ENCODE peak calls at places on chromosomes 4 and X, in four cellular contexts. C is endothelial cell, Q is Peyer's patch, S is NB4. M is an unnamed sample.

GRCh38 chr4:86556791-86557415 is 37.2 kb upstream of the PTPN13 start:
- DNase-seq in C (no peak), Q (no peak), S (peak; percentile 71), M (no peak)

GRCh38 chr4:127965062-127965802 is at the start of the genes ABHD18 and MFSD8:
- DNase-seq in C (peak; percentile 98), Q (peak; percentile 100), S (peak; percentile 98), M (peak; percentile 95)

GRCh38 chr4:26792639-26793038 is 68.0 kb upstream of the STIM2 start:
- DNase-seq in C (no peak), Q (no peak), S (no peak), M (no peak)

GRCh38 chr4:73751166-73751565 is 10.8 kb downstream of the CXCL8 start:
- DNase-seq in C (no peak), Q (no peak), S (no peak), M (no peak)

GRCh38 chrX:12955882-12956703 is 18.8 kb upstream of the TMSB4X start:
- DNase-seq in C (no peak), Q (no peak), S (peak; percentile 98), M (peak; percentile 64)

GRCh38 chrX:41167888-41168287 is 82.6 kb downstream of the USP9X start:
- DNase-seq in C (no peak), Q (no peak), S (peak; percentile 11), M (no peak)

GRCh38 chr4:66855956-66856355 is 689.3 kb downstream of the CENPC start:
- DNase-seq in C (no peak), Q (no peak), S (no peak), M (no peak)

GRCh38 chrX:10579018-10579752 is 41.2 kb downstream of the MID1 start:
- DNase-seq in C (no peak), Q (no peak), S (no peak), M (no peak)

GRCh38 chr4:86117781-86118302 is 242.0 kb downstream of the MAPK10 start:
- DNase-seq in C (no peak), Q (no peak), S (no peak), M (no peak)

GRCh38 chrX:134975516-134975915 is 15.3 kb upstream of the SMIM10 start:
- DNase-seq in C (no peak), Q (no peak), S (no peak), M (no peak)

GRCh38 chr4:105166066-105166465 is 19.4 kb downstream of the TET2 start:
- DNase-seq in C (no peak), Q (no peak), S (no peak), M (no peak)

GRCh38 chrX:110322603-110323002 is 4.7 kb upstream of the AMMECR1 start:
- DNase-seq in C (no peak), Q (no peak), S (no peak), M (no peak)

GRCh38 chrX:151641564-151641963 is 53.7 kb upstream of the PRRG3 start:
- DNase-seq in C (no peak), Q (no peak), S (no peak), M (no peak)

GRCh38 chr4:27276322-27277073 is 415.9 kb downstream of the STIM2 start:
- DNase-seq in C (no peak), Q (no peak), S (no peak), M (no peak)

GRCh38 chrX:122866527-122866926 is 317.6 kb upstream of the GRIA3 start:
- DNase-seq in C (no peak), Q (no peak), S (peak; percentile 5), M (no peak)

GRCh38 chr4:132284910-132285426 is 864.1 kb upstream of the PCDH10 start:
- DNase-seq in C (no peak), Q (no peak), S (peak; percentile 8), M (no peak)

GRCh38 chr4:32775049-32775448 is 2054.9 kb downstream of the PCDH7 start:
- DNase-seq in C (no peak), Q (no peak), S (peak; percentile 58), M (no peak)

GRCh38 chrX:109393859-109394258 is 88.0 kb downstream of the GUCY2F start:
- DNase-seq in C (no peak), Q (no peak), S (peak; percentile 47), M (no peak)

GRCh38 chr4:108345862-108346530 is 177.3 kb upstream of the LEF1 start:
- DNase-seq in C (no peak), Q (no peak), S (no peak), M (no peak)

GRCh38 chrX:153970398-153971123 is 1.1 kb downstream of the HCFC1 start:
- DNase-seq in C (no peak), Q (no peak), S (peak; percentile 85), M (no peak)

GRCh38 chr4:98468744-98469143 is 189.7 kb downstream of the TSPAN5 start:
- DNase-seq in C (peak; percentile 13), Q (no peak), S (no peak), M (no peak)

GRCh38 chr4:75916091-75916661 is 13.9 kb upstream of the PPEF2 start:
- DNase-seq in C (peak; percentile 44), Q (no peak), S (peak; percentile 55), M (peak; percentile 42)

GRCh38 chr4:14767142-14767541 is 235.1 kb upstream of the CPEB2 start:
- DNase-seq in C (no peak), Q (no peak), S (no peak), M (no peak)

GRCh38 chr4:62328526-62328925 is 1128.4 kb downstream of the ADGRL3 start:
- DNase-seq in C (no peak), Q (no peak), S (no peak), M (no peak)

GRCh38 chrX:141278306-141278705 is 36.0 kb upstream of the SPANXC start:
- DNase-seq in C (peak; percentile 6), Q (no peak), S (peak; percentile 45), M (no peak)

GRCh38 chr4:176492648-176493302 is 173.0 kb downstream of the SPCS3 start:
- DNase-seq in C (no peak), Q (no peak), S (no peak), M (no peak)

GRCh38 chrX:71941771-71942170 is 31.1 kb downstream of the NHSL2 start:
- DNase-seq in C (no peak), Q (no peak), S (no peak), M (no peak)

DNA sequence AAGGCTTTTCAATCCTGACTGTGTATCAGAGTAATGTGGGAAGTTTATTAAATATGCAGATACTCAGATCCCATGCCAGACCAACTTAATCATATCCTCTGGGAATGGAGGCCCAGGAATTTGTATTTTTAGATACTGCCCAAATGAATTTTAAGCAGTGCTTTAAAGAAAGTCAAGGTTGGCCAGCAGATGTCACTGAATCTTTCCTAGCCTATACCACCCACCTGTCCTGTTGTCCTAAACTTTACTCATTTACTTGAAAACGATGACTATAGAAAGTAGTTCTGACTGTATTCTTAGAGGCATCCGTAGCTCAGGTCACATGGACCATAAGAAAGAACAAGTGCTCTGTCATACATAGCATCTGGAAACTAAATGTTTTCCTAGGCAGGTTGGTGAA is 79.9 kb downstream of the AMOT start:
- DNase-seq in C (no peak), Q (no peak), S (no peak), M (no peak)
- TF ChIP-seq CTCF in C (no peak), Q (no peak), S (no peak), M (no peak)

GRCh38 chrX:121308276-121308805 is 260.9 kb downstream of the GLUD2 start:
- DNase-seq in C (peak; percentile 6), Q (no peak), S (peak; percentile 30), M (no peak)
- TF ChIP-seq CTCF in C (no peak), Q (no peak), S (peak; percentile 38), M (no peak)

DNA sequence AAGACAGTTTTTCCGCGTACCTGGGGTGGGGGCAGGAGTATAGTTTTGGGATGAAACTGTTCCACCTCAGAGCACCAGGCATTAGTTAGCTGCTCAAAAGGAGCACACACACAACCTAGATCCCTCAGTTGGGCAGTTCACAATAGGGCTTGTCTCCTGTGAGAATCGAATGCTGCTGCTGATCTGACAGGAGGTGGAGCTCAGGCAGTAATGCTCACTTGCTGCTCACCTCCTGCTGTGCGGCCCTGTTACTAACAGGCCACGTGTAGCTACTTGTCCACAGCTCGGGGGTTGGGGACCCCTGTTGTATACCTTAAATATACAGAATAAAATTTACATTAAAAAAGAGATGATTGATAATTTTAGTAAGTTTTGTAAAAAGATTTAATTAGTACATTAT is 191.5 kb downstream of the SLC7A11 start:
- DNase-seq in C (no peak), Q (no peak), S (no peak), M (no peak)
- TF ChIP-seq CTCF in C (no peak), Q (no peak), S (no peak), M (no peak)

DNA sequence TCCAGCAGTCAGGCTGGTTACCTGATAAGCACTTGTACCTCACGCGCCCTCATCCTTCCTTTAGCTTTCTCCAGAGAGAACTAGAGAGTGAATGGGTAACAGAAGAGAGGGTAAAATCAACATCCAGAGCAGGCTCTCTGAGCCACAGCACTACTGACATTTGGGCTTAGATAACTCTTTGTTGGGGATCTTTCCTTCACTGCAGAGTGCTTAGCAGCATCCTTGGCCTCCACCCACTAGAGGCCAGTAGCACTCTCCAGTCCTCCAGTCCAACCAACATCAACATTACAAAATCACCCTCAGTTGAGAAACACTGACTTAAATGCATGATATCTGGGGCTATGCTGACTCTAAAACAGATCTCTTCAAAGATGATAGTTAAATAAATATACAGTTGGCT is 220.7 kb downstream of the TACR3 start:
- DNase-seq in C (no peak), Q (no peak), S (peak; percentile 6), M (no peak)
- TF ChIP-seq CTCF in C (no peak), Q (no peak), S (peak; percentile 8), M (no peak)

DNA sequence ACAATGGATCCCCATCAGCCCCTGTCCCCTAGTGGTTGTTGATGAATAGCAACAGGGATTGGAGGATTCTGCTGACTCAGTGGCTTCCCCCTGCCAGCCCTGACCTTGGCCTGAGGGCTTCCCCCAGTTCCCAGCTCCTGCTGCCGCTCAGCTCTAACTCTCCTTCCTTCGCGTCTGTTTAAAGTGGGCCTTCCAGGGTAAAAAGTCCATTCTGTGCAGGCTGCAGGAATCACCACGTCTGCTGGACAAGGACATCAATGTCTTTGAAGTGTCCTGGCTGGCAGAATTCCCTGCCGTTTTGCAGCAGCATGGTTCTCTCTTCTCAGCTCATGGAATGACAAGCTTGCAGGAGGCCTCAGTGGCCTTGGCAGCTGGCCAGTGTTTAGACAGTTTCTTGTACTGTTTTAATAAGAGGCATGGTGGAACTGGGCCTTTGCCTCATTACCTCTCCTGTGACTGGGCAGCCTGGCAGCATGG is 152.5 kb upstream of the STX18 start:
- DNase-seq in C (no peak), Q (no peak), S (peak; percentile 44), M (no peak)
- TF ChIP-seq CTCF in C (peak; percentile 25), Q (no peak), S (peak; percentile 31), M (no peak)

GRCh38 chr4:100569196-100569595 is 51.4 kb upstream of the EMCN start:
- DNase-seq in C (no peak), Q (no peak), S (no peak), M (no peak)

GRCh38 chr4:100576570-100576969 is 58.7 kb upstream of the EMCN start:
- DNase-seq in C (no peak), Q (no peak), S (peak; percentile 18), M (no peak)

DNA sequence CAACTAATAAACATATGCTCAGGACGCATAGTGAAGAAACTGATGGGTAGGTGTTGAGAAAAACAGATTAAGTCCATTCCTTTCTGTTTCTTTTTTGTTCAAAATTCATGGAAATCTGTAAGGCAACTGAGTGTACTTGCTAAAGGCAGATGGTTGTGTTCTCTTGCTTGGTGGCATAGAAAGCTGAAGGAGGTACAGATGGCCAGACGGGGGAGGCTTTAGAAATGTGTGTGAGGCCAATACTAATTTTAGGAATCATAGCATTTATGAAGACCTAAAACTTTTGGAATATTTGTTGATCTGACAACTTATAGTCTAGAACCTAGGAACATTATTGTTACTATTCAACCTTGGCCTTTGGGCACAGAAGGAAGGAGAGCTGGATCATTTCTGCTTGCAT is 56.8 kb upstream of the EMCN start:
- DNase-seq in C (no peak), Q (no peak), S (no peak), M (no peak)
- TF ChIP-seq CTCF in C (no peak), Q (no peak), S (no peak), M (no peak)

GRCh38 chr4:173990126-173990878 is 293.2 kb downstream of the FBXO8 start:
- DNase-seq in C (peak; percentile 28), Q (no peak), S (peak; percentile 44), M (no peak)
- TF ChIP-seq CTCF in C (no peak), Q (no peak), S (peak; percentile 58), M (no peak)

M was measured in natural killer cell.